ENCODE peak calls at places on chromosomes 2 and 18, in five cellular contexts. One of them, this sample, is unnamed.

GRCh38 chr2:181615086-181615635 is 41.7 kb downstream of the CERKL start:
- DNase-seq in PC-3: no peak
- DNase-seq in endodermal cell: no peak
- DNase-seq in mammary epithelial cell: no peak
- DNase-seq in H9: no peak
- DNase-seq in this sample: no peak

GRCh38 chr2:48313036-48313877 is 216.7 kb upstream of the STON1 start:
- DNase-seq in H9: no peak
- DNase-seq in mammary epithelial cell: no peak
- DNase-seq in endodermal cell: no peak
- DNase-seq in PC-3: no peak
- DNase-seq in this sample: no peak

GRCh38 chr18:46509530-46509929 is 147.5 kb downstream of the LOXHD1 start:
- DNase-seq in mammary epithelial cell: no peak
- DNase-seq in endodermal cell: peak; percentile 20
- DNase-seq in H9: no peak
- DNase-seq in PC-3: no peak
- DNase-seq in this sample: no peak

GRCh38 chr2:234514099-234514498 is 17.2 kb upstream of the ARL4C start:
- DNase-seq in H9: no peak
- DNase-seq in PC-3: no peak
- DNase-seq in mammary epithelial cell: no peak
- DNase-seq in endodermal cell: no peak
- DNase-seq in this sample: no peak

GRCh38 chr18:22250591-22250996 is 81.2 kb downstream of the GATA6 start:
- DNase-seq in H9: no peak
- DNase-seq in PC-3: peak; percentile 92
- DNase-seq in mammary epithelial cell: peak; percentile 88
- DNase-seq in endodermal cell: no peak
- DNase-seq in this sample: no peak

GRCh38 chr2:8345200-8345599 is 336.7 kb upstream of the ID2 start:
- DNase-seq in mammary epithelial cell: no peak
- DNase-seq in PC-3: no peak
- DNase-seq in H9: no peak
- DNase-seq in endodermal cell: no peak
- DNase-seq in this sample: no peak

GRCh38 chr2:230335864-230336506 is 9.0 kb downstream of the SP140L start:
- DNase-seq in mammary epithelial cell: no peak
- DNase-seq in endodermal cell: no peak
- DNase-seq in H9: no peak
- DNase-seq in PC-3: no peak
- DNase-seq in this sample: no peak

GRCh38 chr2:204012081-204012653 is 75.6 kb downstream of the ICOS start:
- DNase-seq in mammary epithelial cell: peak; percentile 73
- DNase-seq in H9: no peak
- DNase-seq in endodermal cell: no peak
- DNase-seq in PC-3: peak; percentile 89
- DNase-seq in this sample: peak; percentile 36

GRCh38 chr2:84906900-84907714 is 1.7 kb downstream of the TMSB10 start:
- DNase-seq in endodermal cell: peak; percentile 85
- DNase-seq in PC-3: peak; percentile 81
- DNase-seq in mammary epithelial cell: peak; percentile 80
- DNase-seq in H9: peak; percentile 63
- DNase-seq in this sample: peak; percentile 79

GRCh38 chr2:100675373-100675772 is 112.6 kb downstream of the PDCL3 start:
- DNase-seq in PC-3: no peak
- DNase-seq in mammary epithelial cell: no peak
- DNase-seq in endodermal cell: no peak
- DNase-seq in H9: no peak
- DNase-seq in this sample: no peak

GRCh38 chr2:46964835-46965560 is 49.4 kb upstream of the MCFD2 start:
- DNase-seq in endodermal cell: peak; percentile 35
- DNase-seq in mammary epithelial cell: peak; percentile 65
- DNase-seq in PC-3: peak; percentile 87
- DNase-seq in H9: no peak
- DNase-seq in this sample: no peak

GRCh38 chr18:40849856-40850255 is 1105.2 kb upstream of the PIK3C3 start:
- DNase-seq in endodermal cell: no peak
- DNase-seq in H9: no peak
- DNase-seq in mammary epithelial cell: no peak
- DNase-seq in PC-3: no peak
- DNase-seq in this sample: peak; percentile 53

GRCh38 chr2:109676346-109676897 is 62.3 kb downstream of the SOWAHC start:
- DNase-seq in mammary epithelial cell: peak; percentile 37
- DNase-seq in H9: no peak
- DNase-seq in endodermal cell: no peak
- DNase-seq in PC-3: no peak
- DNase-seq in this sample: no peak

GRCh38 chr2:233852056-233852455 is 2.3 kb downstream of the HJURP start:
- DNase-seq in H9: no peak
- DNase-seq in mammary epithelial cell: no peak
- DNase-seq in PC-3: no peak
- DNase-seq in endodermal cell: no peak
- DNase-seq in this sample: no peak

GRCh38 chr18:27428716-27429475 is 243.8 kb upstream of the CHST9 start:
- DNase-seq in H9: no peak
- DNase-seq in PC-3: no peak
- DNase-seq in endodermal cell: no peak
- DNase-seq in mammary epithelial cell: no peak
- DNase-seq in this sample: no peak

GRCh38 chr2:2577366-2577765 is 246.3 kb upstream of the MYT1L start:
- DNase-seq in endodermal cell: peak; percentile 23
- DNase-seq in mammary epithelial cell: no peak
- DNase-seq in PC-3: no peak
- DNase-seq in H9: peak; percentile 21
- DNase-seq in this sample: no peak

GRCh38 chr2:126839711-126840110 is 59.0 kb upstream of the TEX51 start:
- DNase-seq in mammary epithelial cell: no peak
- DNase-seq in H9: peak; percentile 10
- DNase-seq in PC-3: no peak
- DNase-seq in endodermal cell: no peak
- DNase-seq in this sample: no peak

GRCh38 chr18:31977270-31977872 is 34.4 kb upstream of the TRAPPC8 start:
- DNase-seq in mammary epithelial cell: peak; percentile 32
- DNase-seq in H9: peak; percentile 70
- DNase-seq in endodermal cell: peak; percentile 87
- DNase-seq in PC-3: peak; percentile 9
- DNase-seq in this sample: peak; percentile 65

GRCh38 chr2:48694143-48694542 is 61.4 kb downstream of the LHCGR start:
- DNase-seq in H9: no peak
- DNase-seq in PC-3: no peak
- DNase-seq in mammary epithelial cell: peak; percentile 6
- DNase-seq in endodermal cell: no peak
- DNase-seq in this sample: peak; percentile 47

GRCh38 chr2:232543928-232544631 is 4.6 kb downstream of the CHRNG start:
- DNase-seq in mammary epithelial cell: no peak
- DNase-seq in H9: no peak
- DNase-seq in endodermal cell: no peak
- DNase-seq in PC-3: no peak
- DNase-seq in this sample: no peak

GRCh38 chr2:30664761-30665358 is 142.4 kb downstream of the CAPN13 start:
- DNase-seq in H9: peak; percentile 15
- DNase-seq in endodermal cell: peak; percentile 41
- DNase-seq in mammary epithelial cell: peak; percentile 94
- DNase-seq in PC-3: peak; percentile 94
- DNase-seq in this sample: peak; percentile 92

GRCh38 chr2:39325966-39326365 is 82.2 kb upstream of the CDKL4 start:
- DNase-seq in endodermal cell: no peak
- DNase-seq in H9: no peak
- DNase-seq in mammary epithelial cell: no peak
- DNase-seq in PC-3: no peak
- DNase-seq in this sample: no peak

GRCh38 chr18:48547456-48548403 is 8.9 kb downstream of the CTIF start:
- DNase-seq in H9: peak; percentile 60
- DNase-seq in PC-3: peak; percentile 9
- DNase-seq in endodermal cell: peak; percentile 88
- DNase-seq in mammary epithelial cell: peak; percentile 93
- DNase-seq in this sample: peak; percentile 88

GRCh38 chr18:48548404-48548771 is 9.6 kb downstream of the CTIF start:
- DNase-seq in H9: no peak
- DNase-seq in mammary epithelial cell: peak; percentile 82
- DNase-seq in PC-3: no peak
- DNase-seq in endodermal cell: no peak
- DNase-seq in this sample: peak; percentile 86

GRCh38 chr18:48545690-48546365 is 7.0 kb downstream of the CTIF start:
- DNase-seq in H9: peak; percentile 92
- DNase-seq in endodermal cell: peak; percentile 94
- DNase-seq in mammary epithelial cell: peak; percentile 79
- DNase-seq in PC-3: no peak
- DNase-seq in this sample: peak; percentile 81

GRCh38 chr18:48544661-48545415 is 6.0 kb downstream of the CTIF start:
- DNase-seq in endodermal cell: no peak
- DNase-seq in H9: no peak
- DNase-seq in mammary epithelial cell: no peak
- DNase-seq in PC-3: no peak
- DNase-seq in this sample: no peak

DNA sequence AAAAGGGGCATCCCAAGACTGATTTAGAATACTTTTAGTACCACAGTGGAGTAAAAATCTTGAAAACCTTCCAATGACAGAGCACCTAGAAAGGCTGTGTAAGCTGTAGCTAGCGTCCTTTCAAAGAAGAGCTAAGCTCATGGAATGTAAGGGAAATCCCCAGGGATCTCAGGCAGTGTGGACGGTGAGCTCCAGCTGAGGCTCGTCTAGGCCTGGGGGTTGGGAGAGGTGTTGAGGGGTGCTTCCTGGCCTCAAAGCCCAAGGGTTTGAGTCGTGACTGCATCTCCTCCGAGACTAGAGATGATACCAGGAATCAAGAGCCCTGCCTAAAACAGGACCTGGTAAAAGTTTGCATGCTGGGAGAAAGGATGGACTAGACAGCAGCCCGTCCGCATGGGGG is 7.6 kb downstream of the CTIF start:
- DNase-seq in endodermal cell: peak; percentile 59
- DNase-seq in mammary epithelial cell: peak; percentile 14
- DNase-seq in PC-3: no peak
- DNase-seq in H9: no peak
- DNase-seq in this sample: peak; percentile 64
- H3K9ac ChIP-seq in endodermal cell: peak overlapping the region; percentile 4
- H3K9ac ChIP-seq in mammary epithelial cell: peak overlapping the region; percentile 64
- H3K9ac ChIP-seq in PC-3: no peak overlapping the region
- H3K9ac ChIP-seq in H9: no peak overlapping the region
- H3K9ac ChIP-seq in this sample: peak overlapping the region; percentile 64

GRCh38 chr2:62733546-62733945 is 28.0 kb downstream of the EHBP1 start:
- DNase-seq in PC-3: no peak
- DNase-seq in endodermal cell: no peak
- DNase-seq in mammary epithelial cell: no peak
- DNase-seq in H9: no peak
- DNase-seq in this sample: peak; percentile 24

GRCh38 chr2:62727876-62728566 is 22.5 kb downstream of the EHBP1 start:
- DNase-seq in PC-3: no peak
- DNase-seq in endodermal cell: no peak
- DNase-seq in mammary epithelial cell: no peak
- DNase-seq in H9: no peak
- DNase-seq in this sample: no peak

GRCh38 chr2:62732262-62732777 is 26.8 kb downstream of the EHBP1 start:
- DNase-seq in H9: no peak
- DNase-seq in PC-3: no peak
- DNase-seq in mammary epithelial cell: no peak
- DNase-seq in endodermal cell: no peak
- DNase-seq in this sample: no peak

GRCh38 chr2:62727259-62727867 is 21.9 kb downstream of the EHBP1 start:
- DNase-seq in endodermal cell: no peak
- DNase-seq in mammary epithelial cell: no peak
- DNase-seq in H9: no peak
- DNase-seq in PC-3: no peak
- DNase-seq in this sample: no peak

DNA sequence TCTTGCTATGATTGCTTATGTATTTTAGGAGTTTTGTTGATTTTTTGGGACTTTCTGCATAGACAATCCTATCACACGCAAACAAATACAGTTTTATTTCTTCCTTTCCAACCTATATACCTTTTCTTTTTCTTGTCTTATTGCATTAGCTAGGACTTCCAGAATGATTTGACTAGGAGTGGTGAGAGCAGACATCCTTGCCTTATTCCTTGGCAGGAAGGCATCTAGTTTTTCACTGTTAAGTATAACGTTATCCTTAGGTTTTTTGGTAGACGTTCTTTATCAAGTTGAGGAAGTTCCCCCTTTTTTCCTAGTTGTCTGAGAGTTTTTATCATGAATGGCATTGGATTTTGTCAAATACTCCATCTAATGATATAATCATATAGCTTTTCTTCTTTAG is 25.8 kb downstream of the EHBP1 start:
- DNase-seq in H9: no peak
- DNase-seq in mammary epithelial cell: no peak
- DNase-seq in PC-3: no peak
- DNase-seq in endodermal cell: no peak
- DNase-seq in this sample: no peak
- H3K4me1 ChIP-seq in H9: peaks cover 2% of the 10 kb centered on the region
- H3K4me1 ChIP-seq in mammary epithelial cell: no peaks in the 10 kb centered on the region
- H3K4me1 ChIP-seq in PC-3: no peaks in the 10 kb centered on the region
- H3K4me1 ChIP-seq in endodermal cell: no peaks in the 10 kb centered on the region
- H3K4me1 ChIP-seq in this sample: peaks cover 18% of the 10 kb centered on the region

GRCh38 chr18:25724997-25725396 is 365.4 kb downstream of the SS18 start:
- DNase-seq in H9: no peak
- DNase-seq in endodermal cell: no peak
- DNase-seq in PC-3: no peak
- DNase-seq in mammary epithelial cell: no peak
- DNase-seq in this sample: no peak

GRCh38 chr18:25724121-25724520 is 366.3 kb downstream of the SS18 start:
- DNase-seq in H9: no peak
- DNase-seq in endodermal cell: no peak
- DNase-seq in PC-3: no peak
- DNase-seq in mammary epithelial cell: no peak
- DNase-seq in this sample: no peak

GRCh38 chr18:25726278-25726677 is 364.1 kb downstream of the SS18 start:
- DNase-seq in endodermal cell: no peak
- DNase-seq in PC-3: no peak
- DNase-seq in mammary epithelial cell: no peak
- DNase-seq in H9: no peak
- DNase-seq in this sample: no peak

GRCh38 chr18:25725461-25725860 is 365.0 kb downstream of the SS18 start:
- DNase-seq in H9: no peak
- DNase-seq in endodermal cell: no peak
- DNase-seq in PC-3: no peak
- DNase-seq in mammary epithelial cell: no peak
- DNase-seq in this sample: no peak

GRCh38 chr18:25727281-25727680 is 363.1 kb downstream of the SS18 start:
- DNase-seq in endodermal cell: no peak
- DNase-seq in H9: no peak
- DNase-seq in mammary epithelial cell: no peak
- DNase-seq in PC-3: no peak
- DNase-seq in this sample: no peak
- H3K9ac ChIP-seq in endodermal cell: no peak overlapping the region
- H3K9ac ChIP-seq in H9: no peak overlapping the region
- H3K9ac ChIP-seq in mammary epithelial cell: no peak overlapping the region
- H3K9ac ChIP-seq in PC-3: no peak overlapping the region
- H3K9ac ChIP-seq in this sample: no peak overlapping the region

GRCh38 chr18:58669731-58670379 is 1.4 kb upstream of the MALT1 start:
- DNase-seq in mammary epithelial cell: peak; percentile 90
- DNase-seq in H9: no peak
- DNase-seq in PC-3: peak; percentile 95
- DNase-seq in endodermal cell: no peak
- DNase-seq in this sample: peak; percentile 21
- H3K4me1 ChIP-seq in mammary epithelial cell: peaks cover 50% of the 10 kb centered on the region
- H3K4me1 ChIP-seq in H9: peaks cover 2% of the 10 kb centered on the region
- H3K4me1 ChIP-seq in PC-3: peaks cover 66% of the 10 kb centered on the region
- H3K4me1 ChIP-seq in endodermal cell: no peaks in the 10 kb centered on the region
- H3K4me1 ChIP-seq in this sample: peaks cover 7% of the 10 kb centered on the region